ENCODE peak calls at places on chromosomes 7 and 10, in nine cellular contexts. Z is HAP-1; I is activated naive CD4-positive, alpha-beta T cell treated with anti-CD3 and anti-CD28 coated beads for 36 hours; P is cardiac muscle cell; X is endodermal cell; K is tibial nerve; L is foreskin fibroblast; H is ureter; D is adrenal gland. V is an unnamed sample.

GRCh38 chr7:111067251-111067650 is 23.7 kb upstream of the LRRN3 start:
- DNase-seq in Z (no peak), I (no peak), P (no peak), X (no peak), K (no peak), L (no peak), H (no peak), D (no peak), V (no peak)

GRCh38 chr10:60978287-60979115 is 34.5 kb upstream of the RHOBTB1 start:
- DNase-seq in Z (peak), I (no peak), P (no peak), X (no peak), K (no peak), L (peak), H (no peak), D (peak), V (peak)

GRCh38 chr10:86661161-86662025 is 6.9 kb upstream of the LDB3 start:
- DNase-seq in Z (no peak), I (no peak), P (peak), X (peak), K (no peak), L (peak), H (peak), D (peak), V (peak)

GRCh38 chr10:90579602-90580242 is 278.1 kb downstream of the HTR7 start:
- DNase-seq in Z (peak), I (no peak), P (peak), X (peak), K (no peak), L (peak), H (no peak), D (no peak), V (peak)

GRCh38 chr10:34740321-34740720 is 74.8 kb downstream of the PARD3 start:
- DNase-seq in Z (no peak), I (no peak), P (no peak), X (no peak), K (no peak), L (no peak), H (no peak), D (no peak), V (no peak)

GRCh38 chr7:94949532-94949931 is 42.1 kb downstream of the PPP1R9A start:
- DNase-seq in Z (no peak), I (no peak), P (no peak), X (no peak), K (no peak), L (no peak), H (no peak), D (no peak), V (peak)

GRCh38 chr7:34575006-34575405 is 83.0 kb upstream of the NPSR1 start:
- DNase-seq in Z (no peak), I (no peak), P (no peak), X (no peak), K (no peak), L (no peak), H (no peak), D (no peak), V (no peak)

GRCh38 chr7:7719235-7719634 is 828 bp upstream of the RPA3 start:
- DNase-seq in Z (peak), I (peak), P (peak), X (no peak), K (peak), L (peak), H (no peak), D (peak), V (peak)

GRCh38 chr10:30178565-30178964 is 119.2 kb upstream of the JCAD start:
- DNase-seq in Z (no peak), I (no peak), P (peak), X (no peak), K (no peak), L (peak), H (no peak), D (no peak), V (no peak)

V was measured in mammary epithelial cell.